ENCODE peak calls at places on chromosomes 7 and 10, in nine cellular contexts. D, M, F, J, G, V, W, T and U are unnamed samples.
A peak's percentile ranks its signal among the peaks of the same experiment; 100 is the strongest.

GRCh38 chr7:98922392-98923107 is 44.2 kb downstream of the TRRAP start:
- DNase-seq in D (no peak), M (peak; percentile 67), F (peak; percentile 77), J (peak; percentile 18), G (peak; percentile 54), V (peak; percentile 41), W (peak; percentile 49), T (no peak), U (no peak)

GRCh38 chr10:62618576-62619408 is 185.7 kb upstream of the ADO start:
- DNase-seq in D (peak; percentile 99), M (peak; percentile 45), F (peak; percentile 83), J (no peak), G (peak; percentile 92), V (no peak), W (no peak), T (no peak), U (peak; percentile 61)

GRCh38 chr7:139791316-139791715 is 13.5 kb upstream of the HIPK2 start:
- DNase-seq in D (no peak), M (no peak), F (no peak), J (no peak), G (no peak), V (no peak), W (no peak), T (no peak), U (no peak)

GRCh38 chr7:43077732-43078391 is 34.6 kb upstream of the HECW1 start:
- DNase-seq in D (peak; percentile 54), M (no peak), F (no peak), J (no peak), G (peak; percentile 45), V (no peak), W (no peak), T (no peak), U (no peak)

GRCh38 chr7:147197006-147197405 is 1080.4 kb downstream of the CNTNAP2 start:
- DNase-seq in D (peak; percentile 3), M (no peak), F (no peak), J (no peak), G (no peak), V (no peak), W (no peak), T (no peak), U (peak; percentile 1)

GRCh38 chr7:2223321-2223720 is 9.4 kb downstream of the MAD1L1 start:
- DNase-seq in D (no peak), M (no peak), F (no peak), J (no peak), G (no peak), V (no peak), W (no peak), T (no peak), U (no peak)

GRCh38 chr10:50431791-50432190 is 180.5 kb upstream of the ASAH2 start:
- DNase-seq in D (no peak), M (no peak), F (no peak), J (no peak), G (peak; percentile 84), V (no peak), W (no peak), T (no peak), U (peak; percentile 91)

GRCh38 chr7:78148166-78148894 is 349.8 kb downstream of the PHTF2 start:
- DNase-seq in D (no peak), M (no peak), F (no peak), J (no peak), G (peak; percentile 55), V (no peak), W (no peak), T (peak; percentile 50), U (no peak)

GRCh38 chr10:68516766-68517165 is 10.6 kb downstream of the SLC25A16 start:
- DNase-seq in D (peak; percentile 74), M (no peak), F (no peak), J (no peak), G (peak; percentile 80), V (peak; percentile 24), W (no peak), T (no peak), U (no peak)

GRCh38 chr10:18875480-18875879 is 173.1 kb upstream of the MALRD1 start:
- DNase-seq in D (peak; percentile 69), M (no peak), F (no peak), J (no peak), G (peak; percentile 29), V (no peak), W (no peak), T (no peak), U (no peak)

GRCh38 chr7:19762631-19763030 is 10.8 kb downstream of the TMEM196 start:
- DNase-seq in D (no peak), M (no peak), F (no peak), J (no peak), G (no peak), V (no peak), W (no peak), T (no peak), U (no peak)

GRCh38 chr7:49817251-49817650 is 43.8 kb downstream of the VWC2 start:
- DNase-seq in D (no peak), M (no peak), F (no peak), J (no peak), G (no peak), V (no peak), W (no peak), T (no peak), U (no peak)

GRCh38 chr10:92848037-92848440 is 281 bp upstream of the EXOC6 start:
- DNase-seq in D (no peak), M (no peak), F (no peak), J (peak; percentile 84), G (no peak), V (no peak), W (no peak), T (no peak), U (no peak)

GRCh38 chr10:92849234-92849525 is 860 bp downstream of the EXOC6 start:
- DNase-seq in D (no peak), M (no peak), F (no peak), J (no peak), G (no peak), V (no peak), W (no peak), T (no peak), U (no peak)

GRCh38 chr10:92847185-92847864 is 995 bp upstream of the EXOC6 start:
- DNase-seq in D (peak; percentile 56), M (no peak), F (no peak), J (no peak), G (peak; percentile 31), V (no peak), W (no peak), T (no peak), U (no peak)

GRCh38 chr10:92849576-92850090 is 1.3 kb downstream of the EXOC6 start:
- DNase-seq in D (no peak), M (no peak), F (no peak), J (no peak), G (no peak), V (no peak), W (no peak), T (no peak), U (no peak)

DNA sequence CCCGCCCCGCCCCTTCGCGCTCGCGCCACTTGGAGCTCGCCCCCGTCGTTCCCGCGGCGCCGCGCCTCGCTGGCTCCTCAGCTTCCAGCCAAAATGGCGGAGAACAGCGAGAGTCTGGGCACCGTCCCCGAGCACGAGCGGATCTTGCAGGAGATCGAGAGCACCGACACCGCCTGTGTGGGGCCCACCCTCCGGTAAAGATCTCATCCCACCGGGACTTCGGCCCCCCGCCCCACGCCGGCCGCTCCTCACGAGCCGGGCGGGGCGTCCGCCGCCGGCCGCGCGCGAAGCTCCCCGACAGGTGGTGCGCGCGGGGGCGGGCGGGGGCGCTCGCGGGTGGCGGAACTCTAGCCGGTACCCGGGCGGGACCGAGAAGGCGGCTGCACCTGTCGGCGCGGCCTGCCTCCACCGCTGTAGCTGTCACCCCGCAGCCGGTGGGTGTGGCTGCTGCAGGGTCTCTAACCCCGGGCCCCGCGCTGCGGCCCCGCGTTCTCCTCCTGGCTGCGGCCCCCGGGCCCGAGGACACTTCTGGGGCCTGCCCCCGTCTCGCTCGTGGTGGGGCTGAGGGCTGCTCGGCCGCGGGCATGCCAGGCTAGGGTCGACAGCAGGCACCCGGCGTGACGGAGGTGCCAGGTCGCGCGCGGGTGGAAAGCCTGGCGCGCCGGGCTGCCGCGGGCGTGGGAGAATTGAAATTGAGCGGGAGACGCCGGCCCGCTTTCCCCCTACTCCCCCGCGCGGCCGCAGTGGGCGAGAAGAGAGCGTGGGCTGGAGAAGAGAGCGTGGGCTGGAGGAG is at the start of gene EXOC6:
- DNase-seq in D (peak; percentile 70), M (peak; percentile 86), F (peak; percentile 94), J (peak; percentile 90), G (peak; percentile 77), V (no peak), W (peak; percentile 75), T (peak; percentile 87), U (peak; percentile 94)
- TF ChIP-seq CTCF in D (peak; percentile 5), M (no peak), F (no peak), J (peak; percentile 18), G (no peak), V (peak; percentile 9), W (no peak), T (no peak), U (peak; percentile 25)

DNA sequence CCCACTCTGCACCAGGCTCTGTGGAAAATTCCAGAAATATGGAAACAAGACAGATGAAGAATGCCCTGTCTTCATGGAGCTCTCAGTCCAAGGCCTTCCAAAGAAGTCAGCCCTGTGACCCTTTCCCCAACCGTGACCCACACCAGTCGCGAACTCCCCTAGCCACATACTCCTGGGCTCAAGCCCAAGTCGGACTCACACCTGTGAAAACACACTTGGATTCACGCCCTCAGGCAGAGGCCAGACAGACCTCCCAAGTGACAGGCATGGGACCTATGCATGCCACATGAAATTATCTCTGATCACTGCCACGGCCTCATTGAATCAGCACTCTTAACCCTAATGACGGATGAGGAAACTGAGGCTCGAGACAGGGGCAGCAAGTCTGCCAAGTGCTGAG is 42.5 kb downstream of the ZCCHC24 start:
- DNase-seq in D (peak; percentile 77), M (no peak), F (no peak), J (no peak), G (no peak), V (no peak), W (peak; percentile 17), T (no peak), U (no peak)
- H3K4me3 ChIP-seq in D (no peak overlapping the region), M (no peak overlapping the region), F (no peak overlapping the region), J (no peak overlapping the region), G (no peak overlapping the region), V (no peak overlapping the region), W (no peak overlapping the region), T (no peak overlapping the region), U (no peak overlapping the region)

GRCh38 chr10:80168679-80169380 is 36.3 kb downstream of the PLAC9 start:
- DNase-seq in D (peak; percentile 58), M (no peak), F (no peak), J (peak; percentile 67), G (no peak), V (no peak), W (no peak), T (no peak), U (peak; percentile 38)
- TF ChIP-seq CTCF in D (peak; percentile 89), M (no peak), F (no peak), J (peak; percentile 33), G (peak; percentile 18), V (peak; percentile 25), W (no peak), T (no peak), U (peak; percentile 60)

DNA sequence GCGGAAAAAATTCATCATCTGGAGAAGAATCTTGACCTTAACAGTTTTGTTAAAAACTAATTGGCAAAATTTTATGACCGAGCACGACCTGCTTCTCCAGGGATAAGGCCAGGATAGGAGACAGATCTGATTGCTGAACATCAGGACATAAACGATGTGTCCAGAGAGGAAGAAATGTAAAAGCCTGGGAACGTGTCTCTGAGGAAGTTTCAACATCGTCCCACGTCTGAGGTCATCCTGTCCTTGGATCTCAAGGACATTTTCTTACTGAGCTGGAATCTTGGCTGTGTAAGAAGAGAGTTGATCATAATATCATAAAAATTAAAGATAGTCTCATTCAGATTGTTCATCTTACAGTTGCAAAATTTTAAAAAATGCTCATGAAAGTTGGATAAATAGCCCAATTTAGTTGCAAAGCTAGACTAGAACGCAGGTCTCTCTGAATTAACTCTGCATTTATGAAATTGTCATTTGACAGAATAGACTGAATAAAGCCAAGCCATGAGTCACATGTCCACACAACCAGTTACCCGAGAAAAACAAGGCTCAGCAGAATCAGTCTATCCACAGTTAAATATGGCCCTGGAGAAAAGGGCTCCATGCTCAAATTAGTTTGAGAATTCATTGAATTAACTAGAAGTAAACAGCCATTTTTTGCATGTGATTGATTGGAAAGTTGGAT is 120.0 kb upstream of the EGFR start:
- DNase-seq in D (no peak), M (no peak), F (no peak), J (peak; percentile 20), G (no peak), V (no peak), W (peak; percentile 57), T (no peak), U (no peak)
- H3K4me3 ChIP-seq in D (no peak overlapping the region), M (no peak overlapping the region), F (no peak overlapping the region), J (no peak overlapping the region), G (no peak overlapping the region), V (no peak overlapping the region), W (no peak overlapping the region), T (no peak overlapping the region), U (no peak overlapping the region)